ENCODE peak calls at places on chromosomes 3 and 15, in eight cellular contexts. One of them, this sample, is unnamed.

GRCh38 chr3:58564456-58565160 is 12.6 kb downstream of the FAM107A start:
- DNase-seq in pancreas: no peak
- DNase-seq in substantia nigra: no peak
- DNase-seq in CD8-positive, alpha-beta T cell: no peak
- DNase-seq in lung: no peak
- DNase-seq in A549: peak
- DNase-seq in brain microvascular endothelial cell: peak
- DNase-seq in adrenal gland: no peak
- DNase-seq in this sample: no peak

GRCh38 chr15:81480645-81481053 is 106.6 kb upstream of the TMC3 start:
- DNase-seq in pancreas: no peak
- DNase-seq in substantia nigra: no peak
- DNase-seq in CD8-positive, alpha-beta T cell: no peak
- DNase-seq in lung: no peak
- DNase-seq in A549: peak
- DNase-seq in brain microvascular endothelial cell: peak
- DNase-seq in adrenal gland: no peak
- DNase-seq in this sample: no peak

GRCh38 chr15:96585634-96586386 is 255.3 kb downstream of the NR2F2 start:
- DNase-seq in pancreas: no peak
- DNase-seq in substantia nigra: no peak
- DNase-seq in CD8-positive, alpha-beta T cell: no peak
- DNase-seq in lung: no peak
- DNase-seq in A549: no peak
- DNase-seq in brain microvascular endothelial cell: no peak
- DNase-seq in adrenal gland: no peak
- DNase-seq in this sample: no peak

GRCh38 chr3:110138966-110139555 is 801.7 kb upstream of the DPPA4 start:
- DNase-seq in pancreas: no peak
- DNase-seq in substantia nigra: no peak
- DNase-seq in CD8-positive, alpha-beta T cell: no peak
- DNase-seq in lung: peak
- DNase-seq in A549: no peak
- DNase-seq in brain microvascular endothelial cell: no peak
- DNase-seq in adrenal gland: no peak
- DNase-seq in this sample: no peak

GRCh38 chr3:38153221-38153620 is 12.1 kb upstream of the OXSR1 start:
- DNase-seq in pancreas: no peak
- DNase-seq in substantia nigra: no peak
- DNase-seq in CD8-positive, alpha-beta T cell: no peak
- DNase-seq in lung: no peak
- DNase-seq in A549: no peak
- DNase-seq in brain microvascular endothelial cell: no peak
- DNase-seq in adrenal gland: no peak
- DNase-seq in this sample: no peak

GRCh38 chr3:124322966-124323365 is 331.0 kb upstream of the ROPN1 start:
- DNase-seq in pancreas: no peak
- DNase-seq in substantia nigra: no peak
- DNase-seq in CD8-positive, alpha-beta T cell: no peak
- DNase-seq in lung: no peak
- DNase-seq in A549: no peak
- DNase-seq in brain microvascular endothelial cell: no peak
- DNase-seq in adrenal gland: no peak
- DNase-seq in this sample: no peak

GRCh38 chr3:177820683-177821316 is 623.5 kb upstream of the TBL1XR1 start:
- DNase-seq in pancreas: no peak
- DNase-seq in substantia nigra: no peak
- DNase-seq in CD8-positive, alpha-beta T cell: no peak
- DNase-seq in lung: no peak
- DNase-seq in A549: no peak
- DNase-seq in brain microvascular endothelial cell: no peak
- DNase-seq in adrenal gland: no peak
- DNase-seq in this sample: no peak

GRCh38 chr3:23611737-23612295 is 193.9 kb upstream of the UBE2E1 start:
- DNase-seq in pancreas: peak
- DNase-seq in substantia nigra: peak
- DNase-seq in CD8-positive, alpha-beta T cell: no peak
- DNase-seq in lung: peak
- DNase-seq in A549: no peak
- DNase-seq in brain microvascular endothelial cell: peak
- DNase-seq in adrenal gland: peak
- DNase-seq in this sample: peak

GRCh38 chr3:194592798-194593752 is 40.1 kb downstream of the TMEM44 start:
- DNase-seq in pancreas: no peak
- DNase-seq in substantia nigra: no peak
- DNase-seq in CD8-positive, alpha-beta T cell: no peak
- DNase-seq in lung: peak
- DNase-seq in A549: peak
- DNase-seq in brain microvascular endothelial cell: peak
- DNase-seq in adrenal gland: no peak
- DNase-seq in this sample: no peak

GRCh38 chr3:172836390-172836997 is 86.0 kb downstream of the ECT2 start:
- DNase-seq in pancreas: no peak
- DNase-seq in substantia nigra: peak
- DNase-seq in CD8-positive, alpha-beta T cell: no peak
- DNase-seq in lung: no peak
- DNase-seq in A549: peak
- DNase-seq in brain microvascular endothelial cell: peak
- DNase-seq in adrenal gland: peak
- DNase-seq in this sample: peak

GRCh38 chr3:134445631-134446030 is 40.2 kb downstream of the ANAPC13 start:
- DNase-seq in pancreas: no peak
- DNase-seq in substantia nigra: no peak
- DNase-seq in CD8-positive, alpha-beta T cell: no peak
- DNase-seq in lung: no peak
- DNase-seq in A549: no peak
- DNase-seq in brain microvascular endothelial cell: peak
- DNase-seq in adrenal gland: peak
- DNase-seq in this sample: no peak

GRCh38 chr3:171234298-171235020 is 207.9 kb upstream of the SLC2A2 start:
- DNase-seq in pancreas: no peak
- DNase-seq in substantia nigra: no peak
- DNase-seq in CD8-positive, alpha-beta T cell: no peak
- DNase-seq in lung: no peak
- DNase-seq in A549: no peak
- DNase-seq in brain microvascular endothelial cell: no peak
- DNase-seq in adrenal gland: no peak
- DNase-seq in this sample: no peak

GRCh38 chr15:34664418-34664817 is 81.0 kb upstream of the GOLGA8B start:
- DNase-seq in pancreas: no peak
- DNase-seq in substantia nigra: no peak
- DNase-seq in CD8-positive, alpha-beta T cell: no peak
- DNase-seq in lung: no peak
- DNase-seq in A549: no peak
- DNase-seq in brain microvascular endothelial cell: no peak
- DNase-seq in adrenal gland: no peak
- DNase-seq in this sample: no peak
- H3K27ac ChIP-seq in pancreas: no peak
- H3K27ac ChIP-seq in substantia nigra: no peak
- H3K27ac ChIP-seq in CD8-positive, alpha-beta T cell: no peak
- H3K27ac ChIP-seq in lung: no peak
- H3K27ac ChIP-seq in A549: no peak
- H3K27ac ChIP-seq in brain microvascular endothelial cell: no peak
- H3K27ac ChIP-seq in adrenal gland: no peak
- H3K27ac ChIP-seq in this sample: no peak

DNA sequence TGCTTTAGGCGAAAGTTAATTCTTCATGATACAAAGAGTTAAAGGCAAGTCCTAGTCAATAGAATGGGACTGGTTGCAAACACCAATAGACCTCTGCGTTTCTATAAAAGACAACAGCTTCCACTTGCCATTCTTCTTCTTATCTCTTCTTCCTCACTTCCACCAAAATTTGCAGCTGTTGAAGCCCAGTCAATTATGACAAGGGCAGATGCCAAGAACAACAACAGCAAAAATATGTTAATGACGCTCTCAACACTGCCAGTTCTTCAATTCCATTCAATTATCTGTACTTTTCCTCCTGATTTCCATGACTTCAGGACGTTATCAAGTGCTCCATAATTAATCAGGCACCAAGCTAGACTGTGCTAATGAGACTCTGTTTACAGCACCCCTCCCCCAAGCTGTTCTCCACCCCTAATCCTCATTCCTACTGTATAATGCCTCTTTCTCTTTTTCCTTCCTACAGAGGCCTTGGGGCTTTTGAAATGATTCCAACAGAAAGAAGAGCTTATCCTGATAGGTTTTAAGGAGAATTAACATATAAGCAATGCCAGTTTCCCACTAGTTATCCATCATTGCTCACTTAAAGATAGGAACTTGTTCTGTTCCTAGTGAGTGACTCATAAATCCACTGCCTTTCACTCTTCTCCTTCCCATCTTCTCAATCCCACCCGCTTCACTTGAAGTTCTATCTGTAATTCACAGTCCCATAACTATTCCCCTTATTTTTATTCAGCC is 1160.4 kb downstream of the IGSF11 start:
- DNase-seq in pancreas: no peak
- DNase-seq in substantia nigra: no peak
- DNase-seq in CD8-positive, alpha-beta T cell: no peak
- DNase-seq in lung: no peak
- DNase-seq in A549: no peak
- DNase-seq in brain microvascular endothelial cell: no peak
- DNase-seq in adrenal gland: no peak
- DNase-seq in this sample: no peak
- H3K27ac ChIP-seq in pancreas: no peak
- H3K27ac ChIP-seq in substantia nigra: no peak
- H3K27ac ChIP-seq in CD8-positive, alpha-beta T cell: no peak
- H3K27ac ChIP-seq in lung: no peak
- H3K27ac ChIP-seq in A549: peak
- H3K27ac ChIP-seq in brain microvascular endothelial cell: no peak
- H3K27ac ChIP-seq in adrenal gland: peak
- H3K27ac ChIP-seq in this sample: no peak

DNA sequence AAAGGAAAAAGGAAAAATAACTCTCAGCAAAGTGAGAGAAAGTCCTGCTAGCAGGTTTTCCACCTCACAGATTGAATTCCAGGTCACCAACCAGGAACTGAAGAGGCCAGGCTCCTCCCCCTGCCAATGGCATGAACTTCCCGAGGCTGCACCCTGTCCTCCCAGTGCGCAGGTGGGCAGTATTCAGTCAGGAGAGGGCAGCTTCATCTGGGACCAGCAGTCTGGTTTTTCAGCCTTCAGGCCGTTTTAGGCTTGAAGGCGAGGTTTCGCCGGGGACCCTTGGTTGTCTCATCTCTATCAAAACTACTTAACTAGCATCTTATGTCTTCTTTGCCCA is 41.2 kb downstream of the TRAT1 start:
- DNase-seq in pancreas: no peak
- DNase-seq in substantia nigra: no peak
- DNase-seq in CD8-positive, alpha-beta T cell: no peak
- DNase-seq in lung: no peak
- DNase-seq in A549: no peak
- DNase-seq in brain microvascular endothelial cell: no peak
- DNase-seq in adrenal gland: no peak
- DNase-seq in this sample: no peak
- H3K27ac ChIP-seq in pancreas: no peak
- H3K27ac ChIP-seq in substantia nigra: no peak
- H3K27ac ChIP-seq in CD8-positive, alpha-beta T cell: no peak
- H3K27ac ChIP-seq in lung: no peak
- H3K27ac ChIP-seq in A549: peak
- H3K27ac ChIP-seq in brain microvascular endothelial cell: no peak
- H3K27ac ChIP-seq in adrenal gland: no peak
- H3K27ac ChIP-seq in this sample: no peak

GRCh38 chr3:179182892-179183291 is 34.7 kb downstream of the PIK3CA start:
- DNase-seq in pancreas: no peak
- DNase-seq in substantia nigra: no peak
- DNase-seq in CD8-positive, alpha-beta T cell: no peak
- DNase-seq in lung: no peak
- DNase-seq in A549: no peak
- DNase-seq in brain microvascular endothelial cell: no peak
- DNase-seq in adrenal gland: no peak
- DNase-seq in this sample: no peak
- H3K27ac ChIP-seq in pancreas: no peak
- H3K27ac ChIP-seq in substantia nigra: no peak
- H3K27ac ChIP-seq in CD8-positive, alpha-beta T cell: no peak
- H3K27ac ChIP-seq in lung: no peak
- H3K27ac ChIP-seq in A549: no peak
- H3K27ac ChIP-seq in brain microvascular endothelial cell: no peak
- H3K27ac ChIP-seq in adrenal gland: peak
- H3K27ac ChIP-seq in this sample: peak

This sample was measured in tibial nerve.